ENCODE peak calls at places on chromosome 11, in eight cellular contexts. I is SK-N-SH, Y is PC-3, R is cardiac muscle cell, F is neural progenitor cell, B is colonic mucosa, U is HCT116, D is foreskin keratinocyte. G is an unnamed sample. For H3K4me1, the result is how much of the 10 kb centered on the place peaks cover.

GRCh38 chr11:61603667-61604066 is 22.8 kb upstream of the SYT7 start:
- DNase-seq in I (no peak), D (no peak), B (no peak), R (no peak), U (no peak), F (no peak), Y (no peak), G (no peak)

GRCh38 chr11:67303132-67303988 is at the start of gene SSH3:
- DNase-seq in U (peak), D (peak), I (peak), R (peak), Y (peak), B (peak), F (peak), G (peak)

GRCh38 chr11:126210871-126211235 is 597 bp downstream of the RPUSD4 start:
- DNase-seq in I (peak), R (peak), U (no peak), Y (no peak), B (no peak), F (peak), D (no peak), G (no peak)

GRCh38 chr11:100810146-100810545 is 123.1 kb downstream of the ARHGAP42 start:
- DNase-seq in I (no peak), D (peak), B (no peak), Y (peak), R (no peak), U (no peak), F (no peak), G (no peak)

GRCh38 chr11:116073854-116074837 is 569.9 kb upstream of the CADM1 start:
- DNase-seq in U (no peak), D (no peak), B (no peak), F (peak), I (no peak), R (peak), Y (no peak), G (no peak)

GRCh38 chr11:77141034-77141433 is 13.0 kb downstream of the MYO7A start:
- DNase-seq in R (no peak), B (no peak), F (no peak), Y (peak), D (peak), U (no peak), I (no peak), G (no peak)

GRCh38 chr11:83156996-83157754 is at the start of gene PCF11:
- DNase-seq in B (no peak), D (no peak), F (no peak), R (no peak), Y (no peak), U (no peak), I (no peak), G (no peak)

GRCh38 chr11:72816404-72816990 is 2.3 kb downstream of the ATG16L2 start:
- DNase-seq in U (no peak), R (no peak), B (no peak), Y (no peak), F (no peak), I (peak), D (no peak), G (no peak)

GRCh38 chr11:108945341-108945740 is 280.5 kb downstream of the DDX10 start:
- DNase-seq in D (no peak), Y (no peak), R (no peak), F (no peak), U (no peak), I (no peak), B (no peak), G (no peak)

GRCh38 chr11:70503878-70504240 is 105.5 kb downstream of the CTTN start:
- DNase-seq in R (no peak), U (no peak), Y (no peak), I (peak), F (no peak), B (peak), D (no peak), G (no peak)

GRCh38 chr11:22680628-22681027 is 14.2 kb downstream of the GAS2 start:
- DNase-seq in Y (no peak), B (no peak), D (no peak), U (no peak), F (no peak), I (no peak), R (no peak), G (no peak)

GRCh38 chr11:99446400-99446799 is 425.7 kb downstream of the CNTN5 start:
- DNase-seq in B (no peak), D (no peak), R (no peak), U (no peak), F (no peak), I (no peak), Y (no peak), G (no peak)

GRCh38 chr11:100870138-100870537 is 183.1 kb downstream of the ARHGAP42 start:
- DNase-seq in D (no peak), B (no peak), F (no peak), I (no peak), Y (no peak), R (no peak), U (no peak), G (no peak)

GRCh38 chr11:35702126-35702525 is 39.6 kb downstream of the TRIM44 start:
- DNase-seq in R (no peak), D (no peak), B (no peak), U (no peak), Y (no peak), I (no peak), F (no peak), G (no peak)

GRCh38 chr11:102878595-102878994 is 3.8 kb upstream of the MMP12 start:
- DNase-seq in D (no peak), I (no peak), R (no peak), B (no peak), Y (no peak), U (no peak), F (no peak), G (no peak)

GRCh38 chr11:132653237-132653636 is 879.1 kb downstream of the OPCML start:
- DNase-seq in F (no peak), Y (no peak), I (no peak), R (no peak), B (no peak), D (no peak), U (no peak), G (no peak)

GRCh38 chr11:132910016-132910760 is 622.1 kb downstream of the OPCML start:
- DNase-seq in U (no peak), F (peak), I (no peak), R (no peak), D (no peak), Y (no peak), B (no peak), G (no peak)

GRCh38 chr11:33742249-33742851 is 6.1 kb upstream of the CD59 start:
- DNase-seq in Y (peak), U (no peak), F (no peak), I (peak), R (no peak), D (no peak), B (no peak), G (peak)

GRCh38 chr11:43589601-43590250 is 90.8 kb upstream of the HSD17B12 start:
- DNase-seq in R (no peak), U (no peak), B (no peak), Y (no peak), D (peak), I (no peak), F (no peak), G (no peak)

GRCh38 chr11:34738237-34738636 is 117.3 kb downstream of the EHF start:
- DNase-seq in D (no peak), B (no peak), I (no peak), R (no peak), F (no peak), Y (no peak), U (no peak), G (no peak)

GRCh38 chr11:90204832-90205646 is 17.8 kb downstream of the CHORDC1 start:
- DNase-seq in D (peak), B (no peak), F (peak), U (peak), I (peak), R (peak), Y (peak), G (peak)

GRCh38 chr11:65225284-65226102 is 36.3 kb upstream of the POLA2 start:
- DNase-seq in R (peak), D (peak), F (peak), I (peak), B (peak), U (no peak), Y (no peak), G (peak)

GRCh38 chr11:34721646-34722045 is 100.8 kb downstream of the EHF start:
- DNase-seq in I (no peak), U (no peak), R (no peak), B (no peak), D (no peak), Y (peak), F (no peak), G (no peak)

GRCh38 chr11:64996710-64997380 is at the start of gene BATF2:
- DNase-seq in B (peak), U (peak), D (peak), I (peak), Y (peak), R (peak), F (peak), G (peak)

GRCh38 chr11:36073411-36074203 is 129.7 kb downstream of the LDLRAD3 start:
- DNase-seq in R (no peak), F (peak), Y (peak), D (peak), B (peak), U (no peak), I (peak), G (peak)

GRCh38 chr11:211741-212140 is 4.2 kb downstream of the RIC8A start:
- DNase-seq in R (no peak), U (no peak), Y (no peak), I (no peak), F (no peak), B (no peak), D (no peak), G (no peak)

GRCh38 chr11:123719452-123719851 is 22.0 kb downstream of the ZNF202 start:
- DNase-seq in F (no peak), B (no peak), I (no peak), Y (peak), U (no peak), R (no peak), D (peak), G (peak)

GRCh38 chr11:119788096-119788883 is 59.3 kb upstream of the NECTIN1 start:
- DNase-seq in Y (no peak), R (no peak), B (no peak), U (no peak), F (no peak), I (peak), D (no peak), G (no peak)

GRCh38 chr11:16341853-16342252 is 14.5 kb downstream of the SOX6 start:
- DNase-seq in R (no peak), F (no peak), D (no peak), I (no peak), Y (no peak), B (no peak), U (no peak), G (no peak)

GRCh38 chr11:8566613-8567210 is 27.3 kb downstream of the STK33 start:
- DNase-seq in B (no peak), F (peak), Y (peak), R (peak), I (peak), D (peak), U (peak), G (peak)

GRCh38 chr11:105589346-105589745 is 20.5 kb upstream of the GRIA4 start:
- DNase-seq in I (no peak), F (no peak), D (no peak), Y (peak), R (no peak), U (no peak), B (no peak), G (no peak)

GRCh38 chr11:17906436-17906835 is 106.4 kb downstream of the SERGEF start:
- DNase-seq in Y (peak), R (peak), I (peak), B (no peak), D (no peak), F (peak), U (no peak), G (no peak)

DNA sequence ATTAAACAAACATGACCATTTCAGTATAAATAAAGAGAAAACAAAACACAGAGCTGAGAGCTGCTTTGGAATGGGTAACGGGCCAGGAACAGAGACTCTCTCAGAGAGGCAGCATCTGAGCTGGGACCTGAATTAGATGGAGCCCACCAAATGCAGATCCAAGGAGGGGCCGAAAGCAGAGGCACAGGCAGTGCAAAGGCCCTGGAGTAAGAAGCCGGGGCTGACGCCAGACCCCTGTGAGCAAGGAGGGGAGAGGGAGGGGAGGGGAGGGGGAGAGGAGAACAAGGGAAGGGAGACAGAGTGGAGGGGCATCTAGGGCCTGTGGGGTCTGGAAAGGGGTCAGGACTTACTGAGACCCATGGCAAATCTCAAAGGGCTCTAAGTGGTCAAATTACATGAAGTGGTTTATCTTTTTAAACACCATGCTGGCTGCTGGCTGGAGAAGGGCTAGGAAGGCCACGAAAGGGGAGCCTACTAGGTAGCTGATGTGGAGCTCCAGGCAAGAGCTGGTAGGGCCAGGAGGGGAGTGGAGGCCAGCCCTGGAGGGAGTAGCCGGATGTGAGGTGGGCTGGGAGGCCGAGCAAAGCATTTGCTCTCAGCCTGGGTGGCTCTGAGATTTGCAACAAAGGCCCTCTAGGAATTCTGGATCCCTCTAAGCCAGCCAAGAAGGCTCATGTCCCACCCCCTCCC is 3.2 kb downstream of the OSBPL5 start:
- DNase-seq in Y (no peak), B (no peak), R (no peak), F (no peak), I (peak), D (no peak), U (no peak), G (no peak)
- H3K4me1 ChIP-seq in Y (under half), B (under half), R (under half), F (under half), I (under half), D (under half), U (half or more), G (under half)

GRCh38 chr11:86275493-86276370 is 26.3 kb upstream of the HIKESHI start:
- DNase-seq in F (no peak), U (no peak), I (no peak), D (no peak), B (no peak), Y (no peak), R (no peak), G (no peak)
- TF ChIP-seq CTCF in F (peak), U (no peak), I (peak), D (no peak), B (no peak), Y (no peak), R (no peak), G (peak)

GRCh38 chr11:48013269-48013901 is 33.0 kb downstream of the PTPRJ start:
- DNase-seq in Y (peak), R (no peak), I (no peak), D (no peak), U (no peak), F (no peak), B (peak), G (no peak)
- H3K4me1 ChIP-seq in Y (under half), R (under half), I (under half), D (under half), U (under half), F (under half), B (under half), G (under half)

GRCh38 chr11:129066229-129066628 is 123.6 kb upstream of the TP53AIP1 start:
- DNase-seq in F (no peak), B (no peak), I (no peak), U (no peak), Y (no peak), D (no peak), R (no peak), G (no peak)
- TF ChIP-seq CTCF in F (no peak), B (no peak), I (no peak), U (no peak), Y (no peak), D (no peak), R (no peak), G (no peak)

GRCh38 chr11:128453444-128454336 is 133.7 kb downstream of the ETS1 start:
- DNase-seq in B (peak), R (no peak), F (no peak), D (peak), I (no peak), Y (peak), U (no peak), G (no peak)

GRCh38 chr11:128455766-128456165 is 131.6 kb downstream of the ETS1 start:
- DNase-seq in U (no peak), B (no peak), D (no peak), F (no peak), Y (no peak), I (peak), R (peak), G (no peak)

GRCh38 chr11:128458316-128458715 is 129.0 kb downstream of the ETS1 start:
- DNase-seq in U (no peak), Y (peak), F (no peak), R (no peak), I (no peak), D (peak), B (no peak), G (no peak)

GRCh38 chr11:128457874-128458273 is 129.5 kb downstream of the ETS1 start:
- DNase-seq in U (no peak), I (no peak), F (no peak), R (no peak), B (no peak), D (no peak), Y (no peak), G (no peak)

DNA sequence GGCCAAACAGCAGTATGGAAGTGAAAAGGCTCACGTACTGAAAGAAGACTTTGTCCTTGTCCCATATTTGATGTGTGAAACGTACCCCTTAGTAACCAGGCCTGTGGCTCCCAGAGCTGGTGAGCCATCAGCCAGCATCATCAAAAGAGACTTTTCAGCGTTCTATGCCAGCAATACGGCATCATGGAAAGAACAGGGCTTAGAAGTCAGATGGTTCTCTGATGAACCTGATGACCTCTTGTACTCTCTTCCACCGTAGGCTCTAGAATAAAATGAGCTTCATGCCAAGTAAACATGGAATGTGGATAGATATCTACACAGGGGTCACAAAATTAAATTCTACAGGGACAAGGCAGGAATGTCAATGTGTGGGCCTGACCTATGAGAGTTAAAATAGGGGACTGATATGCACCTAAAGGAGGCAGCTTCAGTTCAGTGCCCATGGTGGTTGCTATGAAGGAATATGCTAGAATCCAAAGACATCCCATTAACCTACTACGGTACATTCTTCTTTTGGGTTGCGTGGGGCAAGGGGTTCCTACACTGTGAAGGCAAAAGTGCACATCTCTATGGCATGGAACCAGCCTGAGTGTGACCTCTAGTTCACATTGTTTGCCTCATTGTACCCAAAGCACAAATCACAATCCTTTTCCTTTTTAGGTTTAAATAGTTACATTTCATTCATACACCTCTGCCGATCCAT is 130.6 kb downstream of the ETS1 start:
- DNase-seq in Y (no peak), I (no peak), D (no peak), R (no peak), B (no peak), U (no peak), F (no peak), G (no peak)
- H3K4me1 ChIP-seq in Y (under half), I (under half), D (under half), R (under half), B (under half), U (under half), F (under half), G (under half)

G was measured in A673.